ENCODE peak calls at places on chromosomes 13 and 19, in nine cellular contexts. A is GM12865, I is AG04450, Z is stomach, U is NB4, E is GM23338, B is heart right ventricle, R is epithelial cell of esophagus, L is cardiac fibroblast. G is an unnamed sample.

GRCh38 chr19:35587326-35587725 is 1.4 kb downstream of the PMIS2 start:
- DNase-seq in A (no peak), Z (no peak), I (no peak), B (no peak), U (no peak), E (no peak), R (no peak), L (peak), G (no peak)

GRCh38 chr13:35898041-35898440 is 233.1 kb downstream of the DCLK1 start:
- DNase-seq in B (no peak), I (no peak), U (no peak), E (no peak), A (no peak), Z (no peak), R (no peak), L (no peak), G (no peak)

GRCh38 chr13:40379186-40379585 is 287.3 kb downstream of the FOXO1 start:
- DNase-seq in Z (no peak), B (no peak), A (no peak), I (no peak), U (no peak), E (no peak), L (no peak), R (no peak), G (no peak)

GRCh38 chr19:19223636-19224035 is 11.9 kb downstream of the NCAN start:
- DNase-seq in I (no peak), A (no peak), Z (no peak), B (no peak), L (no peak), E (no peak), R (no peak), U (no peak), G (no peak)

GRCh38 chr13:31476266-31476665 is 263.1 kb upstream of the RXFP2 start:
- DNase-seq in B (no peak), R (no peak), E (peak), L (peak), U (no peak), I (peak), Z (no peak), A (no peak), G (no peak)

GRCh38 chr13:46181799-46182490 is at the start of gene LCP1:
- DNase-seq in L (no peak), Z (peak), B (no peak), I (no peak), E (peak), U (peak), A (peak), R (no peak), G (peak)

GRCh38 chr19:54405628-54406027 is 9.6 kb upstream of the TTYH1 start:
- DNase-seq in I (no peak), L (no peak), Z (no peak), A (no peak), R (no peak), E (no peak), U (no peak), B (no peak), G (no peak)

GRCh38 chr19:1000095-1000494 is at the start of gene GRIN3B:
- DNase-seq in Z (peak), U (peak), L (peak), A (peak), R (peak), I (no peak), B (peak), E (peak), G (no peak)

GRCh38 chr19:29014857-29015436 is 198.0 kb downstream of the UQCRFS1 start:
- DNase-seq in I (no peak), R (no peak), L (no peak), A (no peak), B (no peak), U (peak), Z (no peak), E (peak), G (no peak)

GRCh38 chr19:15107056-15108010 is at the start of gene SYDE1:
- DNase-seq in B (peak), A (no peak), U (no peak), R (no peak), L (peak), I (no peak), Z (no peak), E (peak), G (no peak)

GRCh38 chr13:100530645-100531044 is 57.9 kb downstream of the GGACT start:
- DNase-seq in E (no peak), R (no peak), L (no peak), U (no peak), Z (no peak), I (no peak), B (no peak), A (no peak), G (no peak)

GRCh38 chr19:3276341-3276799 is 51.9 kb downstream of the CELF5 start:
- DNase-seq in I (no peak), R (peak), Z (peak), A (peak), B (no peak), U (no peak), L (no peak), E (peak), G (no peak)

GRCh38 chr19:2627319-2627829 is 75.1 kb downstream of the GNG7 start:
- DNase-seq in B (peak), R (peak), Z (peak), I (peak), U (peak), E (no peak), L (peak), A (peak), G (peak)

GRCh38 chr13:113152894-113153809 is 5.3 kb upstream of the PROZ start:
- DNase-seq in U (peak), Z (peak), I (no peak), R (no peak), A (peak), E (peak), B (peak), L (peak), G (peak)

GRCh38 chr19:14758816-14759215 is 19.5 kb downstream of the ADGRE2 start:
- DNase-seq in B (no peak), E (peak), L (no peak), A (no peak), Z (no peak), I (no peak), R (peak), U (no peak), G (no peak)

GRCh38 chr19:13847033-13847899 is 29.7 kb upstream of the NANOS3 start:
- DNase-seq in E (peak), A (peak), Z (peak), U (peak), B (peak), R (peak), I (peak), L (peak), G (peak)

GRCh38 chr13:113753171-113753570 is 5.9 kb upstream of the TMEM255B start:
- DNase-seq in A (no peak), E (no peak), I (no peak), L (no peak), U (no peak), B (no peak), Z (no peak), R (no peak), G (no peak)

GRCh38 chr13:113815151-113816058 is 48.5 kb downstream of the GAS6 start:
- DNase-seq in A (peak), B (no peak), R (no peak), E (no peak), I (no peak), Z (no peak), U (peak), L (no peak), G (peak)

GRCh38 chr13:110910013-110910890 is 4.6 kb downstream of the ANKRD10 start:
- DNase-seq in E (no peak), Z (no peak), L (no peak), U (no peak), B (no peak), R (no peak), I (no peak), A (no peak), G (no peak)

GRCh38 chr13:109649713-109650112 is 136.7 kb downstream of the IRS2 start:
- DNase-seq in E (no peak), B (no peak), I (no peak), L (no peak), Z (no peak), A (no peak), R (no peak), U (no peak), G (no peak)

GRCh38 chr19:23382955-23383354 is 12.3 kb downstream of the ZNF91 start:
- DNase-seq in A (no peak), I (no peak), E (no peak), Z (no peak), B (no peak), R (no peak), U (no peak), L (no peak), G (no peak)

GRCh38 chr19:18612051-18612771 is 459 bp upstream of the TMEM59L start:
- DNase-seq in I (no peak), R (no peak), U (no peak), E (peak), L (no peak), Z (no peak), A (no peak), B (no peak), G (no peak)

GRCh38 chr13:113299951-113300350 is 2.9 kb downstream of the LAMP1 start:
- DNase-seq in U (peak), I (no peak), Z (no peak), E (no peak), L (peak), B (no peak), R (no peak), A (peak), G (peak)

GRCh38 chr19:16160943-16161560 is 12.3 kb downstream of the CIB3 start:
- DNase-seq in R (peak), A (no peak), I (peak), Z (no peak), U (peak), B (no peak), E (no peak), L (peak), G (no peak)

GRCh38 chr13:46146898-46147297 is 35.1 kb downstream of the LCP1 start:
- DNase-seq in Z (no peak), E (peak), R (peak), L (peak), B (no peak), A (no peak), I (no peak), U (no peak), G (no peak)

GRCh38 chr13:78604782-78605611 is 1.6 kb upstream of the POU4F1 start:
- DNase-seq in I (no peak), L (no peak), U (peak), Z (no peak), B (no peak), A (no peak), R (peak), E (peak), G (no peak)

GRCh38 chr13:78602561-78603239 is 652 bp downstream of the POU4F1 start:
- DNase-seq in E (peak), B (no peak), Z (no peak), L (no peak), R (no peak), I (no peak), U (peak), A (peak), G (peak)

GRCh38 chr13:78601886-78602560 is 1.3 kb downstream of the POU4F1 start:
- DNase-seq in R (no peak), B (no peak), Z (no peak), U (no peak), E (no peak), A (no peak), L (no peak), I (no peak), G (no peak)

GRCh38 chr13:78601124-78601885 is 2.0 kb downstream of the POU4F1 start:
- DNase-seq in I (no peak), B (no peak), R (no peak), Z (no peak), A (peak), L (peak), E (peak), U (no peak), G (no peak)

GRCh38 chr13:78603240-78603947 is at the start of gene POU4F1:
- DNase-seq in B (peak), I (no peak), E (peak), R (peak), L (no peak), A (peak), Z (no peak), U (peak), G (peak)
- TF ChIP-seq CTCF in B (no peak), I (no peak), E (no peak), R (no peak), L (no peak), A (no peak), Z (no peak), U (no peak), G (no peak)

DNA sequence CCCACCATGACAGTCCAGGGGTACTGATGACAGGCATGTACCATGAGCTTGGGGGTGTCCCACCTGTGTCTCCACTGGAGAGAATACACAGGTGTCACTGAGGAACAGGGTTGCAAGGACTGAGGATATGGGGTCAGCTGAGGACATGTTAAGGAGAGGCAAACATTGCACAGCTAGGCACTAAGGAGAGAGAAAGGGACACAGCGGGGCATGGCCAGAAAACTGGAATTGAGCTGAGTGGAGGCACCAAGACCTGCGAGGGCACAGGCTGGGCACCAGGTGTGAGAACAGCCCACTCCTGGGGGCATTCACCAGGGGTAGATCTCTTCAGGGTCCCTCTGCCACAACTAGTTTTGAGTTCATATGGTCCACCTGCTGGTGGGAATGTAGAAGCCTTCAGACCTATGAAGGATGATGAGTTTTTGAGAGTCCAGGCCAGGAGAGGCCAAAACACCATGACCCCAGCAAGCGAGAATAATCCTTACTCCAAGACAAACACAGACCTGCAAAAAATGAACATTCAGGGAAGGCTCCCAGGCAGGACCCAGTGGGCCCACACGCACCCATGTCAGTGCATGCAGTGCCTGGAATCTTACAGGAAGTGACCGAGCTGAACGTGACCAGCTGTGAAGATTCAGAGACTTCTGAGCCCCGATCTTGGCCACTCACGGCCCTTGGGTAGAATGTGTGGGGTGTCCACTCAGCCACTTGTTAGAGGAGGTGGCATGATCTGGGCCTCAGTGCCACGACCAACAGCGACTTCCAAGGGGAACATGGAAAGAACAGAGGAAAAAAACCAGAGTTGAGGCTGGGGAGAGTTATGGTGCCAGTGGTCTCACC is 1.4 kb upstream of the ZNF584 start:
- DNase-seq in A (no peak), L (no peak), E (peak), U (peak), B (no peak), R (no peak), Z (no peak), I (no peak), G (no peak)
- TF ChIP-seq CTCF in A (peak), L (peak), E (peak), U (peak), B (peak), R (peak), Z (peak), I (peak), G (peak)

GRCh38 chr13:73274147-73274546 is 215.3 kb downstream of the KLF5 start:
- DNase-seq in R (no peak), U (no peak), Z (no peak), E (no peak), L (no peak), B (no peak), A (no peak), I (no peak), G (no peak)

GRCh38 chr13:73273737-73274136 is 214.9 kb downstream of the KLF5 start:
- DNase-seq in I (peak), U (no peak), Z (no peak), R (peak), E (no peak), A (no peak), L (peak), B (no peak), G (no peak)

GRCh38 chr13:73272831-73273230 is 214.0 kb downstream of the KLF5 start:
- DNase-seq in B (no peak), R (no peak), Z (no peak), E (no peak), I (no peak), A (no peak), U (no peak), L (no peak), G (no peak)

GRCh38 chr13:73273276-73273675 is 214.5 kb downstream of the KLF5 start:
- DNase-seq in B (no peak), U (no peak), Z (no peak), A (no peak), I (no peak), R (no peak), E (no peak), L (no peak), G (no peak)

DNA sequence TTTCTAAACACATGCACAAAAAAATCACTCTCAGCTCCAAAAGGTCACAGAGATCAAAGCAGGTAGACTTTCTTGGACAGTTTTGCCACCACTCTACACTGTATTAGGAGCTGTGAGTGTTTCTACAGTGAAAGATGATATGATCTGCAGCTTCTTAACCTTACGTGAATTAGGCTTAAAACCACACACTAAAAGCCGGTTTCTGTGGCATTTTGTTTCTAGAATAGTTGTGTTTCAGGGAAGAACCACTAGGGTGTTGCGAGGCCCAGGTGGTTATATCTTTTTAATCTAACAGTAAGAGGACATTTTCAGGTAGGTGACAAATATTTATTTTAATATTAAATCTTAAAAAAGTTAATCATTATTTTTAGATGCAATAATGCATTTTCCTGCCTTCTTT is 216.4 kb downstream of the KLF5 start:
- DNase-seq in U (no peak), E (peak), R (no peak), Z (no peak), A (no peak), L (no peak), I (no peak), B (no peak), G (no peak)
- TF ChIP-seq CTCF in U (no peak), E (no peak), R (no peak), Z (no peak), A (no peak), L (no peak), I (no peak), B (no peak), G (no peak)

GRCh38 chr13:94120878-94121277 is 358.6 kb downstream of the DCT start:
- DNase-seq in A (no peak), R (no peak), I (no peak), L (no peak), E (no peak), Z (no peak), U (no peak), B (no peak), G (no peak)

GRCh38 chr13:94122300-94122699 is 357.2 kb downstream of the DCT start:
- DNase-seq in Z (no peak), L (no peak), I (no peak), B (no peak), A (no peak), R (peak), E (no peak), U (no peak), G (no peak)

GRCh38 chr13:94123543-94123942 is 355.9 kb downstream of the DCT start:
- DNase-seq in R (no peak), Z (no peak), E (no peak), A (no peak), B (no peak), U (no peak), L (no peak), I (no peak), G (no peak)

GRCh38 chr13:94121686-94122085 is 357.8 kb downstream of the DCT start:
- DNase-seq in L (peak), R (peak), Z (no peak), A (no peak), B (no peak), U (no peak), I (peak), E (no peak), G (no peak)

DNA sequence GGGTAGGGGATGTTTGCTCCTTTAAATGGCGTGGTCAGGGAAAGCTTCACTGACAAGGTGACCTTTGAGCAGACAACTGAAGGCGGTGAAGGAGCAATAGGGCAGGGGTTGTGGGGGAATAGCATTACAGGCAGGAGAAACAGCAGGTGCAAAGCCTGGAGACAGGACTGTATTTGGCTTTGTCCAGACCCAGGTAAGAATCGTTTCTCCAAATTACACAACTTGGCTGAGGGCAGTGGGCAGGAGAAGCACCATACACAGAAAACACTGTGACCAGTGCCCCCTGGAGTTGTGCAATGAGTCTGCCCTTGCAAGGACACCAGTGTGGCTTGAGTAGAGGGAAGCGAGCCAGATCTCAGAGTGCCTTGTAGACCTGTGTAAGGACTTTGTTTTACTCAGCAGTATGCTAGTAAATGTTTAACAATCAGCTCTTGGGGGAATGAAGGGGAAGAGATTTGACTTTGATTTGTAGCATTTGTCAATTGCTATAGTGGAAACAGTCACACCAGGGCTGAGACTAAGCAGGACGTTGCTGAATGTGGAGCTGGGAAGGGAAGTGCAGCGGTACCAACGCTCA is 360.0 kb downstream of the DCT start:
- DNase-seq in R (no peak), E (no peak), L (no peak), Z (peak), U (no peak), I (no peak), A (no peak), B (no peak), G (no peak)
- TF ChIP-seq CTCF in R (no peak), E (peak), L (no peak), Z (no peak), U (no peak), I (peak), A (no peak), B (no peak), G (no peak)

DNA sequence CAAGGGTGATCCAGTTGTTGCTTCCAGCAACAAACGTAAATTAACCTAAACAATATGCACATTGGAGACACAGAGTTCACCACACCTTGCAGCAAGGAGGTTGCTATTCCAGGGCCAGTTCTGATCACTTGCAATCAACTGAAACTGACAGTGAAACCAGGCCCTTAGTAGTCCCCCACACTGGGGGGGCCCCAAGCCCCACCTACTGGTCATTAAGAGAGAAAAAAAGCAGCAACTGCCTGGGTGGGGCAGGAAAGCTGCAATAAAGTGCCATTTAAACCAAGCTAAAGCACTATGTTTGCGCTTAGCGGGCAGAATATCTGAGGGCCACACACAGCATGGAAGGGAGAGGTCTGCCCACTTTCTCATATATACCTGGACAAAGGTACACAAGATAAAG is 51.5 kb downstream of the ATP7B start:
- DNase-seq in L (no peak), U (peak), E (peak), I (no peak), Z (no peak), B (no peak), A (peak), R (no peak), G (peak)
- TF ChIP-seq CTCF in L (no peak), U (peak), E (no peak), I (no peak), Z (no peak), B (no peak), A (no peak), R (no peak), G (peak)